ENCODE peak calls at places on chromosomes 12 and 14, in nine cellular contexts. Q, E, M, J, F, S, A, B and H are unnamed samples.

GRCh38 chr14:68671899-68672298 is 121.0 kb downstream of the ZFP36L1 start:
- DNase-seq in Q (no peak), E (no peak), M (no peak), J (no peak), F (no peak), S (no peak), A (no peak), B (no peak), H (no peak)

GRCh38 chr12:124370384-124370783 is 75.5 kb downstream of the RFLNA start:
- DNase-seq in Q (no peak), E (no peak), M (no peak), J (no peak), F (no peak), S (no peak), A (no peak), B (no peak), H (no peak)

GRCh38 chr12:124861492-124861891 is 2.2 kb downstream of the SCARB1 start:
- DNase-seq in Q (peak; percentile 54), E (no peak), M (no peak), J (peak; percentile 29), F (no peak), S (peak; percentile 78), A (no peak), B (peak; percentile 64), H (peak; percentile 92)

GRCh38 chr12:114836609-114837008 is 152.6 kb upstream of the TBX3 start:
- DNase-seq in Q (no peak), E (no peak), M (no peak), J (no peak), F (no peak), S (no peak), A (no peak), B (no peak), H (no peak)

GRCh38 chr12:29921307-29921706 is 137.6 kb upstream of the TMTC1 start:
- DNase-seq in Q (no peak), E (no peak), M (peak; percentile 26), J (no peak), F (no peak), S (no peak), A (no peak), B (no peak), H (no peak)

GRCh38 chr14:62269204-62269603 is 507.0 kb downstream of the SNAPC1 start:
- DNase-seq in Q (no peak), E (no peak), M (peak; percentile 25), J (no peak), F (no peak), S (no peak), A (no peak), B (no peak), H (no peak)

GRCh38 chr12:31752450-31752849 is 23.6 kb upstream of the AMN1 start:
- DNase-seq in Q (no peak), E (no peak), M (no peak), J (no peak), F (no peak), S (no peak), A (no peak), B (no peak), H (no peak)

GRCh38 chr14:61388173-61388975 is 67.0 kb downstream of the PRKCH start:
- DNase-seq in Q (no peak), E (no peak), M (no peak), J (no peak), F (no peak), S (no peak), A (no peak), B (no peak), H (no peak)

GRCh38 chr14:74941676-74942097 is 13.7 kb downstream of the PGF start:
- DNase-seq in Q (peak; percentile 79), E (peak; percentile 88), M (peak; percentile 57), J (peak; percentile 57), F (no peak), S (peak; percentile 82), A (peak; percentile 73), B (no peak), H (peak; percentile 71)

GRCh38 chr14:22558221-22558913 is 30.7 kb downstream of the DAD1 start:
- DNase-seq in Q (no peak), E (peak; percentile 86), M (no peak), J (no peak), F (no peak), S (no peak), A (peak; percentile 81), B (no peak), H (no peak)

DNA sequence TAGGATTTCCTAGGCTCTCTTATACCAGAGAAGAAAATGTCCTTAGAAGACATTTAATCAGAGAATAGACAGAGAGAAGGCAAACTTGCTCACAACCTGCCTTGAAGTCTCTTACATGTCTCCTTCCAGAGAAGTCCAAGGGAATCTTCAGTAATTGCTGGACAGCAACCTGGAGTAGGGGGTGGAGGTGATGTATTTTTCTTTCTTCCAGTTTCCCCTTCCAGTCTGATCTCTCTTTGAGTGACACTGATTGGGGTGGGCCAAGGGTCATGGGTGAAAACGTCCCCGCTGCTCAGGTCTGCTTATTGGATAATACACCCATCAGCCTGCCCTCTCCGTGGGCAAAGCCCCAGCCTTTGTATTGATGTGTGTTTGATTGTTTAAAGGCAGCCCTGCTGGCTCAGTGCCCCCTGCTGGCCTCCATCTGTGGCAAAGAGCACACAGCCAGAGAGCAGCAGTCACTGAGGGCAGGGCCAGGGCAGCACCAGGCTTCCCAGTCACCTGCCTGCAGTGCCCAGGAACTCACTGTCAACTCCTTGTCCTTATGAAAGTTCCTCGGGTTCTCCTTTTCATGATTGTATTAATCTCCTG is 35.7 kb upstream of the ATP2A2 start:
- DNase-seq in Q (peak; percentile 42), E (peak; percentile 79), M (no peak), J (no peak), F (peak; percentile 72), S (peak; percentile 80), A (peak; percentile 87), B (no peak), H (no peak)
- TF ChIP-seq CTCF in Q (peak; percentile 19), E (peak; percentile 43), M (peak; percentile 26), J (no peak), F (no peak), S (peak; percentile 43), A (peak; percentile 50), B (no peak), H (no peak)

GRCh38 chr12:89525002-89525823 is 617 bp upstream of the GALNT4 start:
- DNase-seq in Q (peak; percentile 56), E (peak; percentile 92), M (peak; percentile 21), J (peak; percentile 36), F (peak; percentile 52), S (peak; percentile 77), A (peak; percentile 85), B (no peak), H (no peak)

GRCh38 chr12:89521348-89522238 is 3.0 kb downstream of the GALNT4 start:
- DNase-seq in Q (no peak), E (no peak), M (peak; percentile 47), J (no peak), F (no peak), S (no peak), A (no peak), B (no peak), H (no peak)

GRCh38 chr12:89528434-89528833 is 2.6 kb upstream of the POC1B start:
- DNase-seq in Q (no peak), E (no peak), M (no peak), J (no peak), F (no peak), S (no peak), A (no peak), B (no peak), H (no peak)

GRCh38 chr12:89525824-89526770 is at the start of gene POC1B:
- DNase-seq in Q (peak; percentile 82), E (peak; percentile 96), M (peak; percentile 77), J (peak; percentile 76), F (peak; percentile 80), S (peak; percentile 91), A (peak; percentile 89), B (peak; percentile 61), H (peak; percentile 73)

GRCh38 chr12:89524201-89525001 is at the start of gene GALNT4:
- DNase-seq in Q (peak; percentile 93), E (peak; percentile 95), M (peak; percentile 85), J (peak; percentile 83), F (peak; percentile 90), S (peak; percentile 90), A (peak; percentile 95), B (peak; percentile 89), H (peak; percentile 97)
- TF ChIP-seq POLR2A in Q (no peak), E (no peak), M (peak; percentile 19), J (peak; percentile 55), F (no peak), S (no peak), A (peak; percentile 84), B (no peak), H (no peak)

DNA sequence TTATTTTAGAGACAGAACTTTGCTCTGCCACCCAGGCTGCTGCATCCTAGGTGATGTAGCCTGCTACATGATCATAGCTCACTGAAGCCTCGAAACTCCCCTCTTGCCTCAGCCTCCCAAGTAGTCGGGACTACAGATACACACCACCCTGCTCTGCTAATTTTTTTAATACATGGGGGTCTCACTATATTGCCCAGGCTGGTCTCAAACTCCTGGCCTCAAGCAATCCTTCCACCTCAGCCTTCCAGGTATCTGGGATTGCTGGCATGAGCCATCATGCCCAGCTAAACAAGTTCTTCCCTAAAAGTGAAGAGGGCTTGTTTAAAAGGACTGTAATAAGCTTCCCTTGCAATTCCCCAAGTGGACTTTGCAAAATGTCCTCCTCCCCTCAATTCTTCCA is 310.4 kb downstream of the PAWR start:
- DNase-seq in Q (no peak), E (no peak), M (no peak), J (no peak), F (no peak), S (no peak), A (no peak), B (no peak), H (no peak)
- H3K4me3 ChIP-seq in Q (no peak overlapping the region), E (no peak overlapping the region), M (no peak overlapping the region), J (no peak overlapping the region), F (no peak overlapping the region), S (no peak overlapping the region), A (no peak overlapping the region), B (no peak overlapping the region), H (no peak overlapping the region)

GRCh38 chr14:94052662-94053061 is 26.5 kb downstream of the OTUB2 start:
- DNase-seq in Q (no peak), E (peak; percentile 17), M (no peak), J (no peak), F (no peak), S (no peak), A (no peak), B (no peak), H (peak; percentile 4)

GRCh38 chr14:94051779-94052178 is 25.6 kb downstream of the OTUB2 start:
- DNase-seq in Q (no peak), E (peak; percentile 43), M (no peak), J (no peak), F (no peak), S (no peak), A (no peak), B (no peak), H (peak; percentile 9)

GRCh38 chr14:94049625-94050023 is 23.5 kb downstream of the OTUB2 start:
- DNase-seq in Q (no peak), E (peak; percentile 19), M (no peak), J (no peak), F (no peak), S (no peak), A (peak; percentile 9), B (no peak), H (no peak)

GRCh38 chr14:94050231-94050880 is 24.2 kb downstream of the OTUB2 start:
- DNase-seq in Q (peak; percentile 69), E (peak; percentile 29), M (no peak), J (no peak), F (no peak), S (no peak), A (peak; percentile 33), B (no peak), H (no peak)

DNA sequence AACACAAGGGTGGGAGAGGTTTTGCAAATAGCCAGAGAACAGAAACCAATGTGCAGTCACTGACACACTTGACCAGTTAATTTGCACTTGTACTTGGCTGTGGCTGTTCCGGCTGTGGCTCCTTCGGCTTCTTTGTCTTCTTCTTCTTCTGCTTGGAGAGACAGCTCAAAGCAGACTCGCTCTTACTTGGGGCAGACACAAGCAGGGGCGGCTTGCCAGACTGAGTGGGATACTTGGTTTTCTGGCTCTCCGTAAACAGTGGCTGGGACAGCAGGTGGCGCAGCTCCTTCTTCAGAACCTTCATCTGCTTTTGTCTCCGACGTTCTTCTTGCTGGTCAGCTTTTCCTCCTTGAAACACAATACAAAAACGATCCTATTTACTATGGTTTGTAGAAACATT is 25.0 kb downstream of the OTUB2 start:
- DNase-seq in Q (no peak), E (peak; percentile 63), M (peak; percentile 42), J (peak; percentile 38), F (peak; percentile 45), S (no peak), A (peak; percentile 64), B (peak; percentile 50), H (peak; percentile 13)
- TF ChIP-seq CTCF in Q (peak; percentile 7), E (no peak), M (peak; percentile 41), J (peak; percentile 10), F (no peak), S (peak; percentile 51), A (peak; percentile 16), B (no peak), H (no peak)